ENCODE peak calls at places on chromosomes 16 and 17, in eight cellular contexts. One of them, this sample, is unnamed.

GRCh38 chr16:85056211-85056748 is 28.7 kb downstream of the KIAA0513 start:
- DNase-seq in choroid plexus epithelial cell: peak; percentile 57
- DNase-seq in heart right ventricle: no peak
- DNase-seq in ovary: no peak
- DNase-seq in cardiac fibroblast: peak; percentile 33
- DNase-seq in testis: no peak
- DNase-seq in lower lobe of right lung: no peak
- DNase-seq in breast epithelium: no peak
- DNase-seq in this sample: peak; percentile 42

GRCh38 chr16:2724088-2724676 is 4.2 kb upstream of the PRSS27 start:
- DNase-seq in choroid plexus epithelial cell: no peak
- DNase-seq in heart right ventricle: no peak
- DNase-seq in ovary: no peak
- DNase-seq in cardiac fibroblast: no peak
- DNase-seq in testis: no peak
- DNase-seq in lower lobe of right lung: no peak
- DNase-seq in breast epithelium: no peak
- DNase-seq in this sample: no peak

GRCh38 chr17:8532021-8532420 is 96.3 kb downstream of the NDEL1 start:
- DNase-seq in choroid plexus epithelial cell: peak; percentile 35
- DNase-seq in heart right ventricle: no peak
- DNase-seq in ovary: no peak
- DNase-seq in cardiac fibroblast: peak; percentile 29
- DNase-seq in testis: no peak
- DNase-seq in lower lobe of right lung: no peak
- DNase-seq in breast epithelium: no peak
- DNase-seq in this sample: peak; percentile 5

GRCh38 chr16:47643610-47644009 is 182.5 kb downstream of the PHKB start:
- DNase-seq in choroid plexus epithelial cell: peak; percentile 64
- DNase-seq in heart right ventricle: no peak
- DNase-seq in ovary: no peak
- DNase-seq in cardiac fibroblast: peak; percentile 15
- DNase-seq in testis: no peak
- DNase-seq in lower lobe of right lung: no peak
- DNase-seq in breast epithelium: no peak
- DNase-seq in this sample: no peak

GRCh38 chr17:56785997-56786680 is 47.6 kb downstream of the C17orf67 start:
- DNase-seq in choroid plexus epithelial cell: no peak
- DNase-seq in heart right ventricle: no peak
- DNase-seq in ovary: no peak
- DNase-seq in cardiac fibroblast: no peak
- DNase-seq in testis: no peak
- DNase-seq in lower lobe of right lung: no peak
- DNase-seq in breast epithelium: no peak
- DNase-seq in this sample: no peak

GRCh38 chr16:89841275-89841674 is 13.0 kb downstream of the SPIRE2 start:
- DNase-seq in choroid plexus epithelial cell: no peak
- DNase-seq in heart right ventricle: no peak
- DNase-seq in ovary: no peak
- DNase-seq in cardiac fibroblast: no peak
- DNase-seq in testis: no peak
- DNase-seq in lower lobe of right lung: no peak
- DNase-seq in breast epithelium: no peak
- DNase-seq in this sample: no peak

GRCh38 chr16:86092586-86093480 is 193.9 kb downstream of the IRF8 start:
- DNase-seq in choroid plexus epithelial cell: no peak
- DNase-seq in heart right ventricle: no peak
- DNase-seq in ovary: no peak
- DNase-seq in cardiac fibroblast: no peak
- DNase-seq in testis: no peak
- DNase-seq in lower lobe of right lung: no peak
- DNase-seq in breast epithelium: peak; percentile 40
- DNase-seq in this sample: no peak

GRCh38 chr16:85133290-85133599 is 21.0 kb upstream of the CIBAR2 start:
- DNase-seq in choroid plexus epithelial cell: no peak
- DNase-seq in heart right ventricle: no peak
- DNase-seq in ovary: no peak
- DNase-seq in cardiac fibroblast: no peak
- DNase-seq in testis: no peak
- DNase-seq in lower lobe of right lung: no peak
- DNase-seq in breast epithelium: no peak
- DNase-seq in this sample: no peak

GRCh38 chr16:15854061-15854460 is 2.8 kb downstream of the MYH11 start:
- DNase-seq in choroid plexus epithelial cell: no peak
- DNase-seq in heart right ventricle: no peak
- DNase-seq in ovary: no peak
- DNase-seq in cardiac fibroblast: no peak
- DNase-seq in testis: no peak
- DNase-seq in lower lobe of right lung: no peak
- DNase-seq in breast epithelium: no peak
- DNase-seq in this sample: no peak

DNA sequence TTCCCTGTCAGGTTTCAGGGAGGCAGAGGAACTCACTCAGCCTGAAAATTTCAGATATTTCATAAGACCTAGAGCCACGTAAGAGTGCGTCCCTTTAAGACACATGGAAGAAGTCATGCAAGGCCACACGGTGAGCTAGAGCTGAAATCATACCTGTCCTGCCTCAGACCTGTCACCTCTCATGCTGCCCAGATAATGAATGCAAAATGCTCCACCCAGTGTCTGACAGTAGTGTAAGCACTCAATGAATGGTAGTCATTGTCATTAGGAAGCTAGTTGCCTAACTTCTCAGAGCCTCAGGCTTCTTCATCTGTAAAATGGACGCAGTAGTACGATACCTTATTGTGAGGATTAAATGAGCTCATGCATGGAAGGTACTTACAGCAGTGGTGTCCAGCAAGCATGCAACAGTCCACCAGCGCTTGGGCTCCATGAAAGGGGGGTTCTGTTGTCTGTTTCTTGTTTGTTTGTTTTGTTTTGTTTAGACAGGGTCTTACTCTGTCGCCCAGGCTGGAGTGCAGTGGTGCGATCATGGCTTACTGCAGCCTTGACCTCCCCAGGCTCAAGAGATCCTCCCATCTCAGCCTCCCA is 60.7 kb downstream of the WSB1 start:
- DNase-seq in choroid plexus epithelial cell: peak; percentile 22
- DNase-seq in heart right ventricle: no peak
- DNase-seq in ovary: no peak
- DNase-seq in cardiac fibroblast: peak; percentile 33
- DNase-seq in testis: no peak
- DNase-seq in lower lobe of right lung: no peak
- DNase-seq in breast epithelium: no peak
- DNase-seq in this sample: no peak
- H3K4me3 ChIP-seq in choroid plexus epithelial cell: no peak overlapping the region
- H3K4me3 ChIP-seq in heart right ventricle: peak overlapping the region; percentile 67
- H3K4me3 ChIP-seq in ovary: no peak overlapping the region
- H3K4me3 ChIP-seq in cardiac fibroblast: no peak overlapping the region
- H3K4me3 ChIP-seq in testis: peak overlapping the region; percentile 69
- H3K4me3 ChIP-seq in lower lobe of right lung: peak overlapping the region; percentile 63
- H3K4me3 ChIP-seq in breast epithelium: peak overlapping the region; percentile 89
- H3K4me3 ChIP-seq in this sample: no peak overlapping the region

GRCh38 chr17:71084838-71085237 is 915.5 kb downstream of the KCNJ2 start:
- DNase-seq in choroid plexus epithelial cell: no peak
- DNase-seq in heart right ventricle: no peak
- DNase-seq in ovary: no peak
- DNase-seq in cardiac fibroblast: no peak
- DNase-seq in testis: no peak
- DNase-seq in lower lobe of right lung: no peak
- DNase-seq in breast epithelium: no peak
- DNase-seq in this sample: no peak

GRCh38 chr17:71081666-71082065 is 912.3 kb downstream of the KCNJ2 start:
- DNase-seq in choroid plexus epithelial cell: no peak
- DNase-seq in heart right ventricle: no peak
- DNase-seq in ovary: no peak
- DNase-seq in cardiac fibroblast: no peak
- DNase-seq in testis: no peak
- DNase-seq in lower lobe of right lung: no peak
- DNase-seq in breast epithelium: no peak
- DNase-seq in this sample: no peak

GRCh38 chr17:71084219-71084618 is 914.9 kb downstream of the KCNJ2 start:
- DNase-seq in choroid plexus epithelial cell: peak; percentile 42
- DNase-seq in heart right ventricle: no peak
- DNase-seq in ovary: no peak
- DNase-seq in cardiac fibroblast: peak; percentile 74
- DNase-seq in testis: peak; percentile 71
- DNase-seq in lower lobe of right lung: peak; percentile 30
- DNase-seq in breast epithelium: no peak
- DNase-seq in this sample: peak; percentile 36

GRCh38 chr17:71080937-71081336 is 911.6 kb downstream of the KCNJ2 start:
- DNase-seq in choroid plexus epithelial cell: no peak
- DNase-seq in heart right ventricle: no peak
- DNase-seq in ovary: no peak
- DNase-seq in cardiac fibroblast: no peak
- DNase-seq in testis: no peak
- DNase-seq in lower lobe of right lung: no peak
- DNase-seq in breast epithelium: no peak
- DNase-seq in this sample: no peak

DNA sequence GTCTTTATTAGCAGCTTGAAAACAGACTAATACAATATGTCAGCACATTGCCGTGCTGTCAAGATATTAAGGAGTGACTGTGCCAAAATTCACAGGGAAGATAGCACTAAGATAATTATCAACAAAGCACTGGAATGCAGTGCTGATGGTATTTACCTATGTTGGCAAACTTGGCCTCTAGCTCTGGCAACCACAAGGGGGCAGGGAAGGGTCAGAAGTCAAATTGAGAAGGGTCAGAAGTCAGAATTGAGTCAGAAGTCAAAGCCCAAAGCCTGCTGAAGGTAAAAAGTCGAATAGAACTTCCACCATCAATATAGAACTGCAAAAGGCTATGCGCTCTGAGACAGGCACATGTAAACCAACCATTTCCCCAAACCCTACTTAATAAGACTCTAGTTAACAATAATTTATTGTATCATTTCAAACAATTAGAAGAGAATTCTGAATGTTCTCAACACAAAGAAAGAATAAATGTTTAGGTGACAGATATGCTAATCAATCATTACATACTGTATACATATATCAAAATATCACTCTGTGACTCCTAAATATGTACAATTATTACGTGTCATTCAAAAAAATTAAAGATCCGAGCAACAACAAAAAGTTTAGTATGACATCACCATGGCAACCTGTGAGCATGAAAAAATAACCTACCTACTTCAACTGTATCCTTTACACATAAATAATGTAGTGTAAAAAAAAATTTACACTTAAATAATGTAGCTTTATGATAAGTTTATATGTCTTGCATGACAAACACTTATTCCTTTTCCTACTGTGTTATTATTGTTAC is 916.1 kb downstream of the KCNJ2 start:
- DNase-seq in choroid plexus epithelial cell: no peak
- DNase-seq in heart right ventricle: no peak
- DNase-seq in ovary: no peak
- DNase-seq in cardiac fibroblast: peak; percentile 25
- DNase-seq in testis: peak; percentile 68
- DNase-seq in lower lobe of right lung: no peak
- DNase-seq in breast epithelium: no peak
- DNase-seq in this sample: peak; percentile 20
- TF ChIP-seq CTCF in choroid plexus epithelial cell: peak; percentile 34
- TF ChIP-seq CTCF in heart right ventricle: no peak
- TF ChIP-seq CTCF in ovary: no peak
- TF ChIP-seq CTCF in cardiac fibroblast: peak; percentile 24
- TF ChIP-seq CTCF in testis: no peak
- TF ChIP-seq CTCF in lower lobe of right lung: no peak
- TF ChIP-seq CTCF in breast epithelium: no peak
- TF ChIP-seq CTCF in this sample: peak; percentile 52

GRCh38 chr17:73722163-73722562 is 77.9 kb upstream of the SDK2 start:
- DNase-seq in choroid plexus epithelial cell: no peak
- DNase-seq in heart right ventricle: no peak
- DNase-seq in ovary: no peak
- DNase-seq in cardiac fibroblast: no peak
- DNase-seq in testis: no peak
- DNase-seq in lower lobe of right lung: no peak
- DNase-seq in breast epithelium: no peak
- DNase-seq in this sample: no peak

GRCh38 chr17:73723317-73723716 is 79.1 kb upstream of the SDK2 start:
- DNase-seq in choroid plexus epithelial cell: no peak
- DNase-seq in heart right ventricle: no peak
- DNase-seq in ovary: no peak
- DNase-seq in cardiac fibroblast: no peak
- DNase-seq in testis: no peak
- DNase-seq in lower lobe of right lung: no peak
- DNase-seq in breast epithelium: no peak
- DNase-seq in this sample: no peak

GRCh38 chr17:73727941-73728340 is 83.7 kb upstream of the SDK2 start:
- DNase-seq in choroid plexus epithelial cell: no peak
- DNase-seq in heart right ventricle: no peak
- DNase-seq in ovary: no peak
- DNase-seq in cardiac fibroblast: no peak
- DNase-seq in testis: no peak
- DNase-seq in lower lobe of right lung: no peak
- DNase-seq in breast epithelium: no peak
- DNase-seq in this sample: no peak

GRCh38 chr17:73725794-73726193 is 81.5 kb upstream of the SDK2 start:
- DNase-seq in choroid plexus epithelial cell: no peak
- DNase-seq in heart right ventricle: no peak
- DNase-seq in ovary: no peak
- DNase-seq in cardiac fibroblast: no peak
- DNase-seq in testis: no peak
- DNase-seq in lower lobe of right lung: no peak
- DNase-seq in breast epithelium: no peak
- DNase-seq in this sample: no peak

DNA sequence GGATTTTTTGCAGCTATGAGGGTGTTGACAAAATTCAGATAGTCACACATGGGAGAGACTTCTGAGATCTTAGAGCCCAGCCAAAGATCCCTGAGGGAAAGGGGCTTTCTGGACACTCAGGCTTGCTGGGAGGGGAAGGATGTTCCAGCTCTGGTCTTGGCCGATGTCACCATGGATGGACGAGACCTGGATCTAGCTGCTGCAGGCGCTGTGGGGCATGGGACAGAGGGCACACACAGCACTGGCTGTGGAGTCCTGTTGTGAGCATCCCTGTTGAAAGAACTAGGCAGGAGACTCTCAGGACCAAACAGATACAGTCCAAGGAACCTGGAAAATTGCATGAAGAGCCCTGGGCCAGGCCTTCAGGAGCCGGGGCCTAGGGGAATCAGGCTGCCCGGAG is 80.1 kb upstream of the SDK2 start:
- DNase-seq in choroid plexus epithelial cell: no peak
- DNase-seq in heart right ventricle: no peak
- DNase-seq in ovary: no peak
- DNase-seq in cardiac fibroblast: no peak
- DNase-seq in testis: no peak
- DNase-seq in lower lobe of right lung: no peak
- DNase-seq in breast epithelium: no peak
- DNase-seq in this sample: no peak
- H3K4me3 ChIP-seq in choroid plexus epithelial cell: no peak overlapping the region
- H3K4me3 ChIP-seq in heart right ventricle: no peak overlapping the region
- H3K4me3 ChIP-seq in ovary: no peak overlapping the region
- H3K4me3 ChIP-seq in cardiac fibroblast: no peak overlapping the region
- H3K4me3 ChIP-seq in testis: no peak overlapping the region
- H3K4me3 ChIP-seq in lower lobe of right lung: no peak overlapping the region
- H3K4me3 ChIP-seq in breast epithelium: no peak overlapping the region
- H3K4me3 ChIP-seq in this sample: no peak overlapping the region

DNA sequence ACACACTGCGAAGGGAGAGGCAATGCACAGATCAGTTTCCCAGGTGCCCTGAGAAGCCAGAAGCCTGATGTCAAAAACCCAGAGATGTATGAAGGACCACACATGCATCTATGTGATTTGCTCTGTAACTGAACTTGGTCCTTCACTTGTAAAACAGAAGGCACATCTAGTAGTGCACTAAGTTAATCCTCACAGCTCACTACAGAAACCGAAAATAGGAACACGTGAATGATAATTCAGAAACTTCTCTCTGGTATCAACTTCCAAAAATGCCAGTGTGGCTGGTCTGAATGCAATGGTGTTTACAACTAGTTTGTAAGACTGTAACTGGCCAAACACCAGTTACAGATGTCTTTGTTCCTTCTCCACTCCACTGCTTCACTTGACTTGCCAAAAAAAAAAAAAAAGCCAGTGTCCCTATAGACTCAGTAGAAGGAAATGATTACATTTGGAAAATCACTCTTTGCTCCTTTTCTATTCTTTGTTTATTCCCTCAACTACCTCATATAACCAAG is 11.3 kb downstream of the ANKRD40 start:
- DNase-seq in choroid plexus epithelial cell: no peak
- DNase-seq in heart right ventricle: no peak
- DNase-seq in ovary: no peak
- DNase-seq in cardiac fibroblast: no peak
- DNase-seq in testis: no peak
- DNase-seq in lower lobe of right lung: no peak
- DNase-seq in breast epithelium: no peak
- DNase-seq in this sample: no peak
- TF ChIP-seq CTCF in choroid plexus epithelial cell: no peak
- TF ChIP-seq CTCF in heart right ventricle: no peak
- TF ChIP-seq CTCF in ovary: no peak
- TF ChIP-seq CTCF in cardiac fibroblast: no peak
- TF ChIP-seq CTCF in testis: no peak
- TF ChIP-seq CTCF in lower lobe of right lung: no peak
- TF ChIP-seq CTCF in breast epithelium: no peak
- TF ChIP-seq CTCF in this sample: no peak